ENCODE peak calls at places on chromosome X, in six cellular contexts. One of them, this sample, is unnamed.

GRCh38 chrX:15512401-15512965 is 11.9 kb downstream of the BMX start:
- DNase-seq in SK-N-SH: no peak
- DNase-seq in GM12878: no peak
- DNase-seq in HL-60: no peak
- DNase-seq in HepG2: no peak
- DNase-seq in H1: no peak
- DNase-seq in this sample: no peak

GRCh38 chrX:77003530-77003929 is 443.7 kb upstream of the FGF16 start:
- DNase-seq in SK-N-SH: no peak
- DNase-seq in GM12878: no peak
- DNase-seq in HL-60: no peak
- DNase-seq in HepG2: no peak
- DNase-seq in H1: no peak
- DNase-seq in this sample: no peak

GRCh38 chrX:75038925-75039324 is 113.7 kb upstream of the NEXMIF start:
- DNase-seq in SK-N-SH: no peak
- DNase-seq in GM12878: peak; percentile 11
- DNase-seq in HL-60: no peak
- DNase-seq in HepG2: peak; percentile 10
- DNase-seq in H1: no peak
- DNase-seq in this sample: no peak

GRCh38 chrX:135489542-135489941 is 30.9 kb upstream of the INTS6L start:
- DNase-seq in SK-N-SH: no peak
- DNase-seq in GM12878: peak; percentile 59
- DNase-seq in HL-60: no peak
- DNase-seq in HepG2: no peak
- DNase-seq in H1: no peak
- DNase-seq in this sample: no peak

GRCh38 chrX:72358313-72358712 is 52.6 kb upstream of the CITED1 start:
- DNase-seq in SK-N-SH: no peak
- DNase-seq in GM12878: no peak
- DNase-seq in HL-60: no peak
- DNase-seq in HepG2: no peak
- DNase-seq in H1: no peak
- DNase-seq in this sample: no peak

GRCh38 chrX:100695991-100696390 is 35.9 kb downstream of the SYTL4 start:
- DNase-seq in SK-N-SH: no peak
- DNase-seq in GM12878: no peak
- DNase-seq in HL-60: no peak
- DNase-seq in HepG2: peak; percentile 5
- DNase-seq in H1: no peak
- DNase-seq in this sample: no peak

GRCh38 chrX:45710081-45710801 is 509.6 kb upstream of the DIPK2B start:
- DNase-seq in SK-N-SH: peak; percentile 2
- DNase-seq in GM12878: peak; percentile 69
- DNase-seq in HL-60: no peak
- DNase-seq in HepG2: no peak
- DNase-seq in H1: no peak
- DNase-seq in this sample: no peak

GRCh38 chrX:107448625-107449468 is 605 bp upstream of the FRMPD3 start:
- DNase-seq in SK-N-SH: peak; percentile 46
- DNase-seq in GM12878: no peak
- DNase-seq in HL-60: no peak
- DNase-seq in HepG2: no peak
- DNase-seq in H1: peak; percentile 55
- DNase-seq in this sample: no peak

GRCh38 chrX:147838465-147839131 is 73.1 kb upstream of the FMR1 start:
- DNase-seq in SK-N-SH: no peak
- DNase-seq in GM12878: no peak
- DNase-seq in HL-60: no peak
- DNase-seq in HepG2: peak; percentile 6
- DNase-seq in H1: no peak
- DNase-seq in this sample: no peak

GRCh38 chrX:100409316-100410082 is 574 bp downstream of the PCDH19 start:
- DNase-seq in SK-N-SH: peak; percentile 30
- DNase-seq in GM12878: no peak
- DNase-seq in HL-60: no peak
- DNase-seq in HepG2: no peak
- DNase-seq in H1: no peak
- DNase-seq in this sample: no peak

GRCh38 chrX:40845331-40845911 is 110.1 kb upstream of the MED14 start:
- DNase-seq in SK-N-SH: no peak
- DNase-seq in GM12878: no peak
- DNase-seq in HL-60: no peak
- DNase-seq in HepG2: peak; percentile 6
- DNase-seq in H1: no peak
- DNase-seq in this sample: no peak

GRCh38 chrX:47992093-47992375 is 11.8 kb downstream of the ZNF182 start:
- DNase-seq in SK-N-SH: no peak
- DNase-seq in GM12878: no peak
- DNase-seq in HL-60: no peak
- DNase-seq in HepG2: no peak
- DNase-seq in H1: no peak
- DNase-seq in this sample: no peak

GRCh38 chrX:1673337-1673736 is 58.5 kb downstream of the ASMT start:
- DNase-seq in SK-N-SH: peak; percentile 29
- DNase-seq in GM12878: no peak
- DNase-seq in HL-60: peak; percentile 7
- DNase-seq in HepG2: peak; percentile 27
- DNase-seq in H1: peak; percentile 79
- DNase-seq in this sample: peak; percentile 19

GRCh38 chrX:138519296-138519695 is 192.2 kb downstream of the FGF13 start:
- DNase-seq in SK-N-SH: no peak
- DNase-seq in GM12878: no peak
- DNase-seq in HL-60: no peak
- DNase-seq in HepG2: no peak
- DNase-seq in H1: no peak
- DNase-seq in this sample: no peak

GRCh38 chrX:71143508-71143907 is 1.1 kb upstream of the NLGN3 start:
- DNase-seq in SK-N-SH: no peak
- DNase-seq in GM12878: no peak
- DNase-seq in HL-60: no peak
- DNase-seq in HepG2: no peak
- DNase-seq in H1: no peak
- DNase-seq in this sample: no peak

GRCh38 chrX:132501606-132502005 is 12.8 kb upstream of the MBNL3 start:
- DNase-seq in SK-N-SH: no peak
- DNase-seq in GM12878: no peak
- DNase-seq in HL-60: no peak
- DNase-seq in HepG2: no peak
- DNase-seq in H1: no peak
- DNase-seq in this sample: no peak

GRCh38 chrX:11704725-11705495 is 39.2 kb upstream of the ARHGAP6 start:
- DNase-seq in SK-N-SH: no peak
- DNase-seq in GM12878: no peak
- DNase-seq in HL-60: no peak
- DNase-seq in HepG2: no peak
- DNase-seq in H1: no peak
- DNase-seq in this sample: no peak

GRCh38 chrX:109886122-109886761 is 116.7 kb upstream of the TMEM164 start:
- DNase-seq in SK-N-SH: peak; percentile 51
- DNase-seq in GM12878: no peak
- DNase-seq in HL-60: peak; percentile 21
- DNase-seq in HepG2: peak; percentile 31
- DNase-seq in H1: peak; percentile 44
- DNase-seq in this sample: peak; percentile 61

GRCh38 chrX:940691-941090 is 271.8 kb downstream of the CRLF2 start:
- DNase-seq in SK-N-SH: no peak
- DNase-seq in GM12878: no peak
- DNase-seq in HL-60: no peak
- DNase-seq in HepG2: no peak
- DNase-seq in H1: no peak
- DNase-seq in this sample: no peak

GRCh38 chrX:136867518-136867917 is 13.0 kb downstream of the RBMX start:
- DNase-seq in SK-N-SH: no peak
- DNase-seq in GM12878: no peak
- DNase-seq in HL-60: no peak
- DNase-seq in HepG2: no peak
- DNase-seq in H1: no peak
- DNase-seq in this sample: no peak

GRCh38 chrX:3994315-3994714 is 280.9 kb upstream of the PRKX start:
- DNase-seq in SK-N-SH: no peak
- DNase-seq in GM12878: no peak
- DNase-seq in HL-60: no peak
- DNase-seq in HepG2: no peak
- DNase-seq in H1: no peak
- DNase-seq in this sample: no peak

GRCh38 chrX:46308106-46308505 is 237.1 kb downstream of the ZNF674 start:
- DNase-seq in SK-N-SH: no peak
- DNase-seq in GM12878: no peak
- DNase-seq in HL-60: no peak
- DNase-seq in HepG2: no peak
- DNase-seq in H1: no peak
- DNase-seq in this sample: no peak

GRCh38 chrX:34288782-34289181 is 156.7 kb upstream of the FAM47A start:
- DNase-seq in SK-N-SH: no peak
- DNase-seq in GM12878: no peak
- DNase-seq in HL-60: no peak
- DNase-seq in HepG2: no peak
- DNase-seq in H1: no peak
- DNase-seq in this sample: no peak

GRCh38 chrX:123860983-123861382 is 1.1 kb downstream of the XIAP start:
- DNase-seq in SK-N-SH: no peak
- DNase-seq in GM12878: no peak
- DNase-seq in HL-60: no peak
- DNase-seq in HepG2: no peak
- DNase-seq in H1: no peak
- DNase-seq in this sample: peak; percentile 51

GRCh38 chrX:11770320-11770719 is 12.3 kb downstream of the MSL3 start:
- DNase-seq in SK-N-SH: peak; percentile 74
- DNase-seq in GM12878: peak; percentile 68
- DNase-seq in HL-60: peak; percentile 50
- DNase-seq in HepG2: peak; percentile 23
- DNase-seq in H1: no peak
- DNase-seq in this sample: peak; percentile 64

GRCh38 chrX:153727108-153727931 is 2.7 kb downstream of the ABCD1 start:
- DNase-seq in SK-N-SH: no peak
- DNase-seq in GM12878: no peak
- DNase-seq in HL-60: peak; percentile 16
- DNase-seq in HepG2: peak; percentile 43
- DNase-seq in H1: no peak
- DNase-seq in this sample: no peak

GRCh38 chrX:110381216-110381615 is 22.6 kb downstream of the RTL9 start:
- DNase-seq in SK-N-SH: no peak
- DNase-seq in GM12878: no peak
- DNase-seq in HL-60: no peak
- DNase-seq in HepG2: no peak
- DNase-seq in H1: no peak
- DNase-seq in this sample: no peak

GRCh38 chrX:3145716-3146115 is 104.4 kb downstream of the ARSF start:
- DNase-seq in SK-N-SH: no peak
- DNase-seq in GM12878: no peak
- DNase-seq in HL-60: no peak
- DNase-seq in HepG2: no peak
- DNase-seq in H1: no peak
- DNase-seq in this sample: no peak

GRCh38 chrX:11755724-11756123 is 2.3 kb upstream of the MSL3 start:
- DNase-seq in SK-N-SH: no peak
- DNase-seq in GM12878: no peak
- DNase-seq in HL-60: no peak
- DNase-seq in HepG2: peak; percentile 88
- DNase-seq in H1: no peak
- DNase-seq in this sample: no peak

GRCh38 chrX:13487731-13488505 is 81.5 kb upstream of the EGFL6 start:
- DNase-seq in SK-N-SH: peak; percentile 48
- DNase-seq in GM12878: peak; percentile 72
- DNase-seq in HL-60: no peak
- DNase-seq in HepG2: peak; percentile 10
- DNase-seq in H1: peak; percentile 47
- DNase-seq in this sample: peak; percentile 58
- TF ChIP-seq GABPA in SK-N-SH: no peak
- TF ChIP-seq GABPA in GM12878: no peak
- TF ChIP-seq GABPA in HL-60: no peak
- TF ChIP-seq GABPA in HepG2: no peak
- TF ChIP-seq GABPA in H1: no peak
- TF ChIP-seq GABPA in this sample: no peak

GRCh38 chrX:94751611-94752010 is 1077.6 kb downstream of the FAM133A start:
- DNase-seq in SK-N-SH: no peak
- DNase-seq in GM12878: no peak
- DNase-seq in HL-60: no peak
- DNase-seq in HepG2: no peak
- DNase-seq in H1: no peak
- DNase-seq in this sample: no peak
- TF ChIP-seq GABPA in SK-N-SH: no peak
- TF ChIP-seq GABPA in GM12878: no peak
- TF ChIP-seq GABPA in HL-60: no peak
- TF ChIP-seq GABPA in HepG2: no peak
- TF ChIP-seq GABPA in H1: no peak
- TF ChIP-seq GABPA in this sample: no peak

DNA sequence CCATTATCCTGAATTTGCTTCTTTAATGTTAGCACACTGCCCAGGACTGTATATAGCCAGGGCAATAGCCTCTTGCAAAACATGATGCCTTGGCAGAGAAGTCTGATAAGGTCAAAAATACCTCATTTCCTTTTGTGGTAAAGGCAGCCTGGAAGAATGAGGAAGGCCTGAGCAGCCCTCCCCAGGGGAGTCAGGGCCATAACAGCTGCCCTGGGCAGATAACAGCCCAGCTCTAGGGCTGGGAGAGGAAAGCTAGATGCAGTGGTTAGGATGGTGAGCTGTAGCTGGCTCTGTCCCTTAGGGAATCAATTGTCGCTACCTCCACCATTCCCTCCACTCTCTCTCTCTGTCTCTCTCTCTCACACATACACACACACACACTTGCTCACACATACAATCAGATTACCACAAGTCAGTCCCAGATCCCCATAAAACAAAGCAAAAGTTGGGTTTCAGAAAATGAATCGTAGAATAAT is 29.2 kb downstream of the EFHC2 start:
- DNase-seq in SK-N-SH: peak; percentile 19
- DNase-seq in GM12878: no peak
- DNase-seq in HL-60: peak; percentile 25
- DNase-seq in HepG2: no peak
- DNase-seq in H1: no peak
- DNase-seq in this sample: peak; percentile 94
- TF ChIP-seq GABPA in SK-N-SH: no peak
- TF ChIP-seq GABPA in GM12878: no peak
- TF ChIP-seq GABPA in HL-60: no peak
- TF ChIP-seq GABPA in HepG2: no peak
- TF ChIP-seq GABPA in H1: no peak
- TF ChIP-seq GABPA in this sample: peak; percentile 78

GRCh38 chrX:120023259-120023658 is 54.2 kb downstream of the RHOXF2B start:
- DNase-seq in SK-N-SH: no peak
- DNase-seq in GM12878: no peak
- DNase-seq in HL-60: no peak
- DNase-seq in HepG2: no peak
- DNase-seq in H1: no peak
- DNase-seq in this sample: no peak

GRCh38 chrX:120020305-120020704 is 57.2 kb downstream of the RHOXF2B start:
- DNase-seq in SK-N-SH: no peak
- DNase-seq in GM12878: no peak
- DNase-seq in HL-60: no peak
- DNase-seq in HepG2: no peak
- DNase-seq in H1: no peak
- DNase-seq in this sample: no peak

GRCh38 chrX:120016068-120016441 is 61.4 kb downstream of the RHOXF2B start:
- DNase-seq in SK-N-SH: no peak
- DNase-seq in GM12878: no peak
- DNase-seq in HL-60: no peak
- DNase-seq in HepG2: no peak
- DNase-seq in H1: no peak
- DNase-seq in this sample: no peak

GRCh38 chrX:120022763-120023162 is 54.7 kb downstream of the RHOXF2B start:
- DNase-seq in SK-N-SH: no peak
- DNase-seq in GM12878: no peak
- DNase-seq in HL-60: no peak
- DNase-seq in HepG2: no peak
- DNase-seq in H1: no peak
- DNase-seq in this sample: no peak

GRCh38 chrX:120021927-120022326 is 55.6 kb downstream of the RHOXF2B start:
- DNase-seq in SK-N-SH: no peak
- DNase-seq in GM12878: no peak
- DNase-seq in HL-60: peak; percentile 53
- DNase-seq in HepG2: peak; percentile 41
- DNase-seq in H1: no peak
- DNase-seq in this sample: peak; percentile 9
- TF ChIP-seq GABPA in SK-N-SH: no peak
- TF ChIP-seq GABPA in GM12878: no peak
- TF ChIP-seq GABPA in HL-60: no peak
- TF ChIP-seq GABPA in HepG2: no peak
- TF ChIP-seq GABPA in H1: no peak
- TF ChIP-seq GABPA in this sample: no peak